ENCODE peak calls at places on chromosomes 1 and 21, in four cellular contexts. K, X, T and B are unnamed samples.
A peak's percentile ranks its signal among the peaks of the same experiment; 100 is the strongest.

GRCh38 chr1:87117761-87118160 is 203.3 kb downstream of the HS2ST1 start:
- DNase-seq in T (no peak), K (no peak), X (no peak), B (no peak)

GRCh38 chr1:113759341-113760101 is at the start of gene PHTF1:
- DNase-seq in K (peak; percentile 51), X (peak; percentile 85), T (peak; percentile 91), B (peak; percentile 83)

GRCh38 chr1:210236840-210237409 is 4.3 kb downstream of the SERTAD4 start:
- DNase-seq in T (no peak), X (peak; percentile 96), K (no peak), B (no peak)

GRCh38 chr21:35933466-35933865 is 126.9 kb downstream of the SETD4 start:
- DNase-seq in K (no peak), X (peak; percentile 84), T (no peak), B (no peak)

GRCh38 chr1:107140703-107141490 is at the start of gene NTNG1:
- DNase-seq in T (peak; percentile 60), X (peak; percentile 8), K (no peak), B (peak; percentile 18)

GRCh38 chr1:7438396-7438785 is 332.7 kb upstream of the VAMP3 start:
- DNase-seq in X (no peak), T (no peak), K (no peak), B (no peak)

GRCh38 chr1:228030451-228031201 is 23.8 kb downstream of the WNT3A start:
- DNase-seq in X (no peak), T (no peak), K (no peak), B (no peak)

GRCh38 chr1:117886101-117886795 is 43.2 kb downstream of the GDAP2 start:
- DNase-seq in T (no peak), X (peak; percentile 50), K (no peak), B (no peak)

GRCh38 chr1:101366513-101367215 is 129.8 kb downstream of the S1PR1 start:
- DNase-seq in K (no peak), T (no peak), X (peak; percentile 33), B (no peak)

GRCh38 chr1:39926820-39927219 is 25.1 kb upstream of the MYCL start:
- DNase-seq in T (no peak), X (no peak), K (no peak), B (no peak)